ENCODE peak calls at places on chromosome 15, in six cellular contexts. D is WERI-Rb-1, R is RWPE1, M is epithelial cell of esophagus, T is heart right ventricle, W is neural crest cell. E is an unnamed sample.

GRCh38 chr15:80695911-80696651 is 971 bp downstream of the ABHD17C start:
- DNase-seq in D (no peak), R (peak), M (peak), T (peak), W (no peak), E (no peak)

GRCh38 chr15:82146990-82147461 is 101.2 kb upstream of the MEX3B start:
- DNase-seq in D (no peak), R (peak), M (peak), T (no peak), W (no peak), E (no peak)

GRCh38 chr15:89197503-89197971 is 23.8 kb downstream of the RLBP1 start:
- DNase-seq in D (no peak), R (peak), M (peak), T (no peak), W (peak), E (peak)

GRCh38 chr15:81024265-81024875 is 23.6 kb downstream of the TLNRD1 start:
- DNase-seq in D (peak), R (no peak), M (no peak), T (no peak), W (no peak), E (no peak)

GRCh38 chr15:81113204-81113657 is 20.8 kb upstream of the CFAP161 start:
- DNase-seq in D (no peak), R (no peak), M (no peak), T (no peak), W (no peak), E (no peak)

GRCh38 chr15:41490355-41490754 is 3.3 kb upstream of the ITPKA start:
- DNase-seq in D (no peak), R (peak), M (peak), T (no peak), W (no peak), E (no peak)

GRCh38 chr15:52097176-52097575 is 15.4 kb downstream of the BCL2L10 start:
- DNase-seq in D (no peak), R (no peak), M (no peak), T (no peak), W (no peak), E (no peak)

GRCh38 chr15:82848201-82848993 is 39.0 kb downstream of the WHAMM start:
- DNase-seq in D (no peak), R (no peak), M (no peak), T (no peak), W (no peak), E (no peak)

GRCh38 chr15:89334510-89335288 is at the start of gene POLG:
- DNase-seq in D (peak), R (peak), M (peak), T (peak), W (peak), E (peak)

GRCh38 chr15:64010719-64011118 is 35.6 kb downstream of the DAPK2 start:
- DNase-seq in D (no peak), R (peak), M (peak), T (peak), W (no peak), E (peak)

GRCh38 chr15:55344206-55344605 is 25.2 kb downstream of the PIGB start:
- DNase-seq in D (no peak), R (no peak), M (peak), T (no peak), W (no peak), E (no peak)

GRCh38 chr15:95265419-95265997 is 1034.1 kb downstream of the MCTP2 start:
- DNase-seq in D (no peak), R (no peak), M (no peak), T (no peak), W (no peak), E (no peak)

GRCh38 chr15:101028772-101029438 is 109.7 kb downstream of the LRRK1 start:
- DNase-seq in D (peak), R (no peak), M (no peak), T (no peak), W (no peak), E (peak)

GRCh38 chr15:38954090-38954489 is 389.5 kb upstream of the RASGRP1 start:
- DNase-seq in D (no peak), R (no peak), M (no peak), T (no peak), W (no peak), E (no peak)

GRCh38 chr15:96549136-96549535 is 218.6 kb downstream of the NR2F2 start:
- DNase-seq in D (no peak), R (no peak), M (no peak), T (no peak), W (no peak), E (no peak)

GRCh38 chr15:101579766-101580165 is 72.4 kb downstream of the TM2D3 start:
- DNase-seq in D (no peak), R (peak), M (peak), T (no peak), W (no peak), E (no peak)

GRCh38 chr15:43285609-43286037 is 18.9 kb upstream of the TGM5 start:
- DNase-seq in D (peak), R (peak), M (peak), T (no peak), W (peak), E (peak)

GRCh38 chr15:64464271-64465005 is 4.1 kb downstream of the ZNF609 start:
- DNase-seq in D (peak), R (no peak), M (no peak), T (no peak), W (no peak), E (no peak)

GRCh38 chr15:92326236-92326635 is 67.4 kb upstream of the ST8SIA2 start:
- DNase-seq in D (peak), R (no peak), M (no peak), T (peak), W (no peak), E (peak)

GRCh38 chr15:79007066-79007465 is 62.2 kb upstream of the CTSH start:
- DNase-seq in D (peak), R (no peak), M (peak), T (peak), W (peak), E (peak)

GRCh38 chr15:44535509-44536297 is 1.2 kb upstream of the EIF3J start:
- DNase-seq in D (peak), R (peak), M (peak), T (no peak), W (no peak), E (peak)

GRCh38 chr15:38050529-38050928 is 116.1 kb downstream of the TMCO5A start:
- DNase-seq in D (no peak), R (peak), M (peak), T (no peak), W (no peak), E (no peak)

GRCh38 chr15:73838795-73839565 is 34.4 kb upstream of the TBC1D21 start:
- DNase-seq in D (no peak), R (no peak), M (no peak), T (peak), W (no peak), E (peak)

GRCh38 chr15:90625037-90625436 is 92.1 kb upstream of the BLM start:
- DNase-seq in D (no peak), R (no peak), M (no peak), T (no peak), W (no peak), E (no peak)

GRCh38 chr15:88258021-88258641 is 1.6 kb upstream of the NTRK3 start:
- DNase-seq in D (peak), R (no peak), M (no peak), T (no peak), W (no peak), E (peak)

GRCh38 chr15:64456634-64457108 is 3.7 kb upstream of the ZNF609 start:
- DNase-seq in D (no peak), R (no peak), M (no peak), T (no peak), W (no peak), E (no peak)

GRCh38 chr15:70096975-70097336 is 761 bp downstream of the TLE3 start:
- DNase-seq in D (no peak), R (no peak), M (no peak), T (peak), W (peak), E (no peak)

GRCh38 chr15:70094690-70095311 is 2.9 kb downstream of the TLE3 start:
- DNase-seq in D (no peak), R (no peak), M (no peak), T (no peak), W (no peak), E (no peak)

GRCh38 chr15:70095387-70096214 is 2.1 kb downstream of the TLE3 start:
- DNase-seq in D (peak), R (no peak), M (peak), T (peak), W (no peak), E (peak)

GRCh38 chr15:70097337-70098169 is at the start of gene TLE3:
- DNase-seq in D (peak), R (peak), M (peak), T (peak), W (peak), E (peak)

GRCh38 chr15:70096215-70096974 is 1.3 kb downstream of the TLE3 start:
- DNase-seq in D (no peak), R (peak), M (peak), T (peak), W (peak), E (peak)
- TF ChIP-seq CTCF in D (peak), R (no peak), M (no peak), T (no peak), W (peak), E (no peak)

GRCh38 chr15:57611938-57612337 is 20.2 kb downstream of the MYZAP start:
- DNase-seq in D (no peak), R (peak), M (peak), T (peak), W (no peak), E (peak)
- TF ChIP-seq CTCF in D (peak), R (peak), M (peak), T (peak), W (no peak), E (peak)

GRCh38 chr15:33160054-33160453 is 34.5 kb downstream of the FMN1 start:
- DNase-seq in D (no peak), R (no peak), M (no peak), T (no peak), W (no peak), E (peak)
- TF ChIP-seq CTCF in D (peak), R (no peak), M (no peak), T (no peak), W (peak), E (peak)

GRCh38 chr15:65982941-65983340 is 113.7 kb downstream of the RAB11A start:
- DNase-seq in D (no peak), R (no peak), M (no peak), T (no peak), W (no peak), E (no peak)

GRCh38 chr15:65980824-65981456 is 111.6 kb downstream of the RAB11A start:
- DNase-seq in D (peak), R (peak), M (peak), T (peak), W (peak), E (peak)

GRCh38 chr15:65979837-65980236 is 110.5 kb downstream of the RAB11A start:
- DNase-seq in D (no peak), R (no peak), M (no peak), T (no peak), W (no peak), E (no peak)

GRCh38 chr15:65979316-65979715 is 110.0 kb downstream of the RAB11A start:
- DNase-seq in D (no peak), R (peak), M (peak), T (no peak), W (no peak), E (peak)

GRCh38 chr15:65981837-65982696 is 112.8 kb downstream of the RAB11A start:
- DNase-seq in D (peak), R (peak), M (peak), T (no peak), W (peak), E (peak)
- TF ChIP-seq CTCF in D (peak), R (peak), M (no peak), T (peak), W (peak), E (peak)

GRCh38 chr15:78000089-78000926 is 77.2 kb downstream of the TBC1D2B start:
- DNase-seq in D (peak), R (peak), M (peak), T (peak), W (peak), E (peak)
- TF ChIP-seq CTCF in D (peak), R (no peak), M (peak), T (peak), W (peak), E (peak)

GRCh38 chr15:94168250-94168649 is 63.1 kb upstream of the MCTP2 start:
- DNase-seq in D (no peak), R (no peak), M (peak), T (no peak), W (no peak), E (no peak)
- TF ChIP-seq CTCF in D (peak), R (peak), M (peak), T (no peak), W (peak), E (peak)

DNA sequence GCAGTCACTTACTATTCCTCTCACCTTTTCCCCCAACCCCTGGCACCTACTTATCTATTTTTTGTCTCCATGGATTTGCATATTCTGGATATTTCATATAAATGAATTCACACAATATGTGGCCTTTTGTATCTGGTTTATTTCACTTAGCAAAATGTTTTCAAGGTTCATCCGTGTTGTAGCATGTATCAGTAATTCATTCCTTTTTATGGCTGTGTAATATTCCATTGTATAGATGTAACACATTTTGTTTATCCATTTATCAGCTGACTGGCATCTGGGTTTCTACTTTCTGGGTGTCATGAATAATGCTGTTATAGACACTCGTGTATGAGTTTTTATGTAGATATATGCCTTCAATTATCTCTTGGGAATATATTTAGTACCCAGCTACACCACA is 5.8 kb downstream of the MNS1 start:
- DNase-seq in D (no peak), R (no peak), M (no peak), T (no peak), W (no peak), E (no peak)
- TF ChIP-seq CTCF in D (no peak), R (no peak), M (no peak), T (no peak), W (no peak), E (no peak)

DNA sequence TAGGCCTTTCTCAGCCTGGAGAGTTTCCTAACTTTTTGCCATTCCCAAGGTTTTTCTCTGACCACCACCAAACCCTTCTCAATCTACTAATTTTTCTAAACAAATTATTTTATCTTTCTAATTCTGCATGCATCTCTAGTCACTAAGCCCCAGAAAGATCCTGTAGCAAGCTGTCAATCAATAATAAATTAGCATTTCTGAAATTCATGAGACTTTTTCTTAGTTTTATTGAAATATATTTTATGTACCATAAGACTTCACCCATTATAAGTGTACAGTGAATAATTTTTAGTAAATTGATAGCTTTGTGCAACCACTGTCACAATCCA is 22.4 kb upstream of the AP4E1 start:
- DNase-seq in D (no peak), R (no peak), M (no peak), T (no peak), W (no peak), E (no peak)
- TF ChIP-seq CTCF in D (no peak), R (peak), M (no peak), T (no peak), W (no peak), E (no peak)

DNA sequence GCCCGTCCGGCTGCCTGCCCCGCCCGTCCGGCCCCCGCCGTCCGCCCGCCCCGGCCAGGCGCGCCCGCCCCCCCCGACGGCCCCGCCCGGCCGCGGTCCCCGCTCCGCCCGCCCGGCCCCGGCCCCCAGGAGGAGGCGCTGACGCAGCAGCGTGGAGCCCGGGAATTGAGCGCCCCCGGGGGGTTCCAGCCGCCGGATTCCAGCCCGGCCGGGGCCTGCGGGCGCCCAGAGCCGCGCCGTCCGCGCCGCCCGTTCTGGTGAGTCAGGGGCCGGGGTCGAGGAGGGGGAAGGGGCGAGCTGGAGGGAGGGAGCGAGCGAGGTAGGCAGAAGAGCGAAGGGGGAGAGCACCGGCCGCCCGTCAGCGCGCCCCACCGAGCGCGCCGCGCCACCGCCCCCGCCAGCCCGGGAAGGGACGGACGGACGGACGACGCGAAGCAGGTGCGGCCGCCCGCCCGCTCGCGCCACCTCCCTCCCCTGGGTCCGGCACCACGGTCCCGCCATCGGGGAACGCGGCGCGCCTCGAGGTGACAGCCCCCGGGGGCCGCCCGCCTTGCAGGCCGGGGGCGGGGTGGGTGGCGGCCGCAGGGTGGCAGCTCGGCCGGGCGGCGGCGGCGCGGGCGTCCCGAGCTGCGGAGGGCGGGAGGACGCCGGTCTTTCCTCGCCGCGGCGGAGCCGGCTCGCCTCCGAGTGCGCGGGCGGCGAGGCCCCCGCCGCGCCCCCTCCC is 421 bp downstream of the BAHD1 start:
- DNase-seq in D (no peak), R (no peak), M (no peak), T (peak), W (peak), E (no peak)
- TF ChIP-seq CTCF in D (no peak), R (peak), M (no peak), T (no peak), W (no peak), E (no peak)

E was measured in BE2C.